ENCODE peak calls at places on chromosomes 13 and 19, in seven cellular contexts. One of them, this sample, is unnamed.

GRCh38 chr19:48696353-48697010 is 711 bp downstream of the FUT2 start:
- DNase-seq in tibial nerve: no peak
- DNase-seq in pancreas: no peak
- DNase-seq in body of pancreas: peak
- DNase-seq in left lung: no peak
- DNase-seq in LNCaP clone FGC: no peak
- DNase-seq in dorsolateral prefrontal cortex: no peak
- DNase-seq in this sample: no peak

GRCh38 chr13:34078334-34078999 is 260.5 kb downstream of the RFC3 start:
- DNase-seq in pancreas: no peak
- DNase-seq in dorsolateral prefrontal cortex: no peak
- DNase-seq in LNCaP clone FGC: no peak
- DNase-seq in left lung: no peak
- DNase-seq in tibial nerve: no peak
- DNase-seq in body of pancreas: no peak
- DNase-seq in this sample: no peak

GRCh38 chr19:1373534-1374249 is 10.0 kb upstream of the NDUFS7 start:
- DNase-seq in tibial nerve: no peak
- DNase-seq in body of pancreas: peak
- DNase-seq in LNCaP clone FGC: no peak
- DNase-seq in pancreas: peak
- DNase-seq in left lung: no peak
- DNase-seq in dorsolateral prefrontal cortex: peak
- DNase-seq in this sample: no peak

GRCh38 chr13:111857336-111857735 is 209.6 kb upstream of the SOX1 start:
- DNase-seq in dorsolateral prefrontal cortex: no peak
- DNase-seq in tibial nerve: no peak
- DNase-seq in body of pancreas: no peak
- DNase-seq in LNCaP clone FGC: no peak
- DNase-seq in pancreas: no peak
- DNase-seq in left lung: no peak
- DNase-seq in this sample: no peak

GRCh38 chr13:98273067-98273823 is 96.2 kb upstream of the RNF113B start:
- DNase-seq in left lung: no peak
- DNase-seq in dorsolateral prefrontal cortex: no peak
- DNase-seq in body of pancreas: no peak
- DNase-seq in tibial nerve: no peak
- DNase-seq in pancreas: no peak
- DNase-seq in LNCaP clone FGC: no peak
- DNase-seq in this sample: no peak

GRCh38 chr19:35309481-35310279 is 17.7 kb downstream of the MAG start:
- DNase-seq in tibial nerve: no peak
- DNase-seq in dorsolateral prefrontal cortex: no peak
- DNase-seq in left lung: no peak
- DNase-seq in pancreas: peak
- DNase-seq in LNCaP clone FGC: no peak
- DNase-seq in body of pancreas: peak
- DNase-seq in this sample: peak

GRCh38 chr19:17522988-17523872 is 11.8 kb downstream of the PGLS start:
- DNase-seq in tibial nerve: peak
- DNase-seq in left lung: peak
- DNase-seq in body of pancreas: no peak
- DNase-seq in LNCaP clone FGC: no peak
- DNase-seq in pancreas: peak
- DNase-seq in dorsolateral prefrontal cortex: peak
- DNase-seq in this sample: no peak

GRCh38 chr19:511101-511841 is 4.0 kb downstream of the TPGS1 start:
- DNase-seq in tibial nerve: no peak
- DNase-seq in left lung: no peak
- DNase-seq in LNCaP clone FGC: no peak
- DNase-seq in dorsolateral prefrontal cortex: no peak
- DNase-seq in body of pancreas: no peak
- DNase-seq in pancreas: peak
- DNase-seq in this sample: no peak

GRCh38 chr19:11017275-11018035 is 56.6 kb downstream of the SMARCA4 start:
- DNase-seq in pancreas: no peak
- DNase-seq in dorsolateral prefrontal cortex: no peak
- DNase-seq in body of pancreas: no peak
- DNase-seq in tibial nerve: no peak
- DNase-seq in LNCaP clone FGC: no peak
- DNase-seq in left lung: no peak
- DNase-seq in this sample: no peak

GRCh38 chr19:33394006-33394722 is 20.7 kb downstream of the CEBPG start:
- DNase-seq in body of pancreas: no peak
- DNase-seq in left lung: peak
- DNase-seq in LNCaP clone FGC: no peak
- DNase-seq in dorsolateral prefrontal cortex: no peak
- DNase-seq in tibial nerve: peak
- DNase-seq in pancreas: no peak
- DNase-seq in this sample: peak

GRCh38 chr13:113646376-113646775 is 11.6 kb downstream of the ATP4B start:
- DNase-seq in left lung: peak
- DNase-seq in tibial nerve: no peak
- DNase-seq in dorsolateral prefrontal cortex: no peak
- DNase-seq in body of pancreas: no peak
- DNase-seq in pancreas: no peak
- DNase-seq in LNCaP clone FGC: no peak
- DNase-seq in this sample: peak

GRCh38 chr19:17112700-17113099 is 37.1 kb downstream of the MYO9B start:
- DNase-seq in left lung: peak
- DNase-seq in body of pancreas: no peak
- DNase-seq in LNCaP clone FGC: no peak
- DNase-seq in pancreas: no peak
- DNase-seq in tibial nerve: no peak
- DNase-seq in dorsolateral prefrontal cortex: no peak
- DNase-seq in this sample: no peak

GRCh38 chr13:32988588-32989256 is 27.5 kb upstream of the KL start:
- DNase-seq in left lung: no peak
- DNase-seq in tibial nerve: no peak
- DNase-seq in pancreas: no peak
- DNase-seq in body of pancreas: no peak
- DNase-seq in dorsolateral prefrontal cortex: no peak
- DNase-seq in LNCaP clone FGC: no peak
- DNase-seq in this sample: no peak

GRCh38 chr13:110925023-110925608 is 10.2 kb upstream of the ANKRD10 start:
- DNase-seq in left lung: no peak
- DNase-seq in LNCaP clone FGC: no peak
- DNase-seq in pancreas: no peak
- DNase-seq in body of pancreas: no peak
- DNase-seq in tibial nerve: no peak
- DNase-seq in dorsolateral prefrontal cortex: no peak
- DNase-seq in this sample: no peak

GRCh38 chr19:5343848-5344247 is 3.2 kb upstream of the PTPRS start:
- DNase-seq in body of pancreas: no peak
- DNase-seq in tibial nerve: no peak
- DNase-seq in dorsolateral prefrontal cortex: no peak
- DNase-seq in left lung: no peak
- DNase-seq in pancreas: no peak
- DNase-seq in LNCaP clone FGC: no peak
- DNase-seq in this sample: no peak

GRCh38 chr13:109790071-109790470 is 3.7 kb upstream of the IRS2 start:
- DNase-seq in left lung: no peak
- DNase-seq in dorsolateral prefrontal cortex: no peak
- DNase-seq in pancreas: no peak
- DNase-seq in LNCaP clone FGC: no peak
- DNase-seq in body of pancreas: no peak
- DNase-seq in tibial nerve: no peak
- DNase-seq in this sample: no peak

GRCh38 chr19:3028305-3029069 is 593 bp downstream of the TLE2 start:
- DNase-seq in dorsolateral prefrontal cortex: no peak
- DNase-seq in left lung: no peak
- DNase-seq in pancreas: peak
- DNase-seq in LNCaP clone FGC: no peak
- DNase-seq in body of pancreas: peak
- DNase-seq in tibial nerve: no peak
- DNase-seq in this sample: no peak

GRCh38 chr13:79440958-79441553 is 35.0 kb upstream of the RBM26 start:
- DNase-seq in LNCaP clone FGC: no peak
- DNase-seq in tibial nerve: no peak
- DNase-seq in dorsolateral prefrontal cortex: no peak
- DNase-seq in pancreas: no peak
- DNase-seq in body of pancreas: no peak
- DNase-seq in left lung: no peak
- DNase-seq in this sample: no peak

GRCh38 chr13:42660367-42660965 is 86.5 kb downstream of the TNFSF11 start:
- DNase-seq in pancreas: no peak
- DNase-seq in body of pancreas: no peak
- DNase-seq in dorsolateral prefrontal cortex: no peak
- DNase-seq in tibial nerve: no peak
- DNase-seq in LNCaP clone FGC: peak
- DNase-seq in left lung: no peak
- DNase-seq in this sample: no peak
- TF ChIP-seq CTCF in pancreas: no peak
- TF ChIP-seq CTCF in body of pancreas: no peak
- TF ChIP-seq CTCF in dorsolateral prefrontal cortex: no peak
- TF ChIP-seq CTCF in tibial nerve: no peak
- TF ChIP-seq CTCF in LNCaP clone FGC: peak
- TF ChIP-seq CTCF in left lung: no peak
- TF ChIP-seq CTCF in this sample: no peak

GRCh38 chr13:92074658-92075057 is 676.2 kb downstream of the GPC5 start:
- DNase-seq in dorsolateral prefrontal cortex: no peak
- DNase-seq in pancreas: no peak
- DNase-seq in tibial nerve: no peak
- DNase-seq in LNCaP clone FGC: peak
- DNase-seq in left lung: no peak
- DNase-seq in body of pancreas: peak
- DNase-seq in this sample: no peak
- TF ChIP-seq CTCF in dorsolateral prefrontal cortex: peak
- TF ChIP-seq CTCF in pancreas: no peak
- TF ChIP-seq CTCF in tibial nerve: no peak
- TF ChIP-seq CTCF in LNCaP clone FGC: peak
- TF ChIP-seq CTCF in left lung: no peak
- TF ChIP-seq CTCF in body of pancreas: peak
- TF ChIP-seq CTCF in this sample: no peak

DNA sequence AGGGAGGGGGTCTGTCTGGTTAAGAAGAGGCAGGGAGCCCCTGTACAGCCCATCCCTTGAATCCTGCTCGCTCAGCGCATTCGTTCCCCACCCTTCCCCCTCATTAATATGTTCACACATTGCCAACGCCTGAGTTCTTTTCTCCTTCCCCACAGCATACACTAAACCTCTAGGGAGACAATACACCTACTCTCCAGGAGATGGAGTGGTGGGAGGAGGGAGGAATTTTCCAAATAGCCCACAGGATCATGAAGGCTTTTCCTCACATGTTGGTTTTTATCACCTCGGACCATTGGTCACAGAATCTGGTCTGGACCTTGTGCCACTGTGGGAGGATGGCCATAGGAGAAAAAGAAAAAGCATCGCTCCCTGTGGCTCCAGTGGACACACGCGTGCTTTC is 294.9 kb downstream of the SHISA2 start:
- DNase-seq in left lung: no peak
- DNase-seq in body of pancreas: no peak
- DNase-seq in dorsolateral prefrontal cortex: no peak
- DNase-seq in pancreas: no peak
- DNase-seq in tibial nerve: no peak
- DNase-seq in LNCaP clone FGC: no peak
- DNase-seq in this sample: no peak
- TF ChIP-seq CTCF in left lung: no peak
- TF ChIP-seq CTCF in body of pancreas: no peak
- TF ChIP-seq CTCF in dorsolateral prefrontal cortex: no peak
- TF ChIP-seq CTCF in pancreas: no peak
- TF ChIP-seq CTCF in tibial nerve: no peak
- TF ChIP-seq CTCF in LNCaP clone FGC: no peak
- TF ChIP-seq CTCF in this sample: no peak

DNA sequence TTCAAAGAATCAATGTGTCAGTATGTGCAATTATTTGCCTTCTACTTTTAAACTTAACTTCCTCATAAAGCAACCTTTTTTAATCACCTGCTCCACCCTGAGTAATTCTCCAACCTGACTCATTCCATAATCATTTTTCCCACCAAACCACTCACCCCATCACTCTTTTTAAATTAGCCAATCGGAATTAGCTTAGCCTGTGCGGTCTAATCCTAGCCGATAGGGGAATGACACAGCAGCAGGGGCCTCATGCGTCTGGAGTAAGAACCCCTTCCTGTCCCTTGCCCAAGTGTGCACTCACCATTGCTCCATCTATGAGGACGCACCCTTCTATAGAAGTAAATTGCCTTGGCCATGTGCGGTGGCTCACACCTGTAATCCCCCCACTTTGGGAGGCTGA is 27.4 kb upstream of the ZNF83 start:
- DNase-seq in left lung: no peak
- DNase-seq in pancreas: no peak
- DNase-seq in dorsolateral prefrontal cortex: no peak
- DNase-seq in tibial nerve: no peak
- DNase-seq in LNCaP clone FGC: no peak
- DNase-seq in body of pancreas: no peak
- DNase-seq in this sample: no peak
- TF ChIP-seq CTCF in left lung: no peak
- TF ChIP-seq CTCF in pancreas: no peak
- TF ChIP-seq CTCF in dorsolateral prefrontal cortex: no peak
- TF ChIP-seq CTCF in tibial nerve: no peak
- TF ChIP-seq CTCF in LNCaP clone FGC: no peak
- TF ChIP-seq CTCF in body of pancreas: no peak
- TF ChIP-seq CTCF in this sample: no peak

GRCh38 chr13:94345374-94346195 is 133.9 kb downstream of the DCT start:
- DNase-seq in pancreas: no peak
- DNase-seq in dorsolateral prefrontal cortex: no peak
- DNase-seq in tibial nerve: no peak
- DNase-seq in left lung: no peak
- DNase-seq in body of pancreas: no peak
- DNase-seq in LNCaP clone FGC: peak
- DNase-seq in this sample: no peak
- TF ChIP-seq CTCF in pancreas: no peak
- TF ChIP-seq CTCF in dorsolateral prefrontal cortex: peak
- TF ChIP-seq CTCF in tibial nerve: no peak
- TF ChIP-seq CTCF in left lung: no peak
- TF ChIP-seq CTCF in body of pancreas: no peak
- TF ChIP-seq CTCF in LNCaP clone FGC: peak
- TF ChIP-seq CTCF in this sample: no peak

GRCh38 chr13:29454931-29455481 is 140.5 kb downstream of the SLC7A1 start:
- DNase-seq in dorsolateral prefrontal cortex: no peak
- DNase-seq in pancreas: no peak
- DNase-seq in left lung: no peak
- DNase-seq in tibial nerve: no peak
- DNase-seq in body of pancreas: no peak
- DNase-seq in LNCaP clone FGC: no peak
- DNase-seq in this sample: no peak
- TF ChIP-seq CTCF in dorsolateral prefrontal cortex: no peak
- TF ChIP-seq CTCF in pancreas: no peak
- TF ChIP-seq CTCF in left lung: no peak
- TF ChIP-seq CTCF in tibial nerve: no peak
- TF ChIP-seq CTCF in body of pancreas: peak
- TF ChIP-seq CTCF in LNCaP clone FGC: no peak
- TF ChIP-seq CTCF in this sample: no peak